ENCODE peak calls at places on chromosomes 1 and 21, in four cellular contexts. U is AG09309, M is HL-60, C is body of pancreas. H is an unnamed sample.

GRCh38 chr1:66623812-66624211 is 89.9 kb downstream of the SGIP1 start:
- DNase-seq in M (no peak), U (peak; percentile 80), C (no peak), H (peak; percentile 75)

GRCh38 chr1:225410036-225410435 is 17.8 kb downstream of the LBR start:
- DNase-seq in M (no peak), C (no peak), U (no peak), H (no peak)

GRCh38 chr1:227773558-227773957 is 38.3 kb downstream of the SNAP47 start:
- DNase-seq in U (no peak), C (no peak), M (no peak), H (no peak)

GRCh38 chr1:174659823-174660222 is 212.1 kb downstream of the GPR52 start:
- DNase-seq in U (no peak), M (no peak), C (no peak), H (no peak)

GRCh38 chr1:167517535-167518330 is 596 bp downstream of the CD247 start:
- DNase-seq in U (no peak), C (no peak), M (no peak), H (no peak)

GRCh38 chr1:211532086-211532439 is 40.1 kb upstream of the RD3 start:
- DNase-seq in M (no peak), C (no peak), U (no peak), H (no peak)

GRCh38 chr1:165508291-165508690 is 35.5 kb upstream of the LRRC52 start:
- DNase-seq in C (no peak), M (no peak), U (no peak), H (no peak)

GRCh38 chr1:167291539-167292195 is 71.0 kb downstream of the POU2F1 start:
- DNase-seq in C (no peak), M (no peak), U (no peak), H (no peak)

GRCh38 chr1:13814131-13814530 is 114.1 kb downstream of the PRDM2 start:
- DNase-seq in C (peak; percentile 16), U (no peak), M (no peak), H (no peak)

GRCh38 chr1:59903136-59903754 is 23.3 kb downstream of the CYP2J2 start:
- DNase-seq in U (no peak), M (peak; percentile 2), C (peak; percentile 42), H (no peak)

GRCh38 chr1:238647877-238648276 is 738.5 kb upstream of the CHRM3 start:
- DNase-seq in M (no peak), C (no peak), U (peak; percentile 98), H (peak; percentile 66)

GRCh38 chr1:215114154-215114933 is 31.8 kb downstream of the KCNK2 start:
- DNase-seq in C (no peak), M (no peak), U (peak; percentile 71), H (peak; percentile 56)

GRCh38 chr1:54995013-54995760 is 3.5 kb upstream of the BSND start:
- DNase-seq in M (no peak), C (no peak), U (no peak), H (no peak)

GRCh38 chr1:175169305-175170018 is 23.1 kb downstream of the KIAA0040 start:
- DNase-seq in U (no peak), M (no peak), C (no peak), H (no peak)

GRCh38 chr1:109781807-109782206 is 18.1 kb upstream of the EPS8L3 start:
- DNase-seq in M (no peak), U (no peak), C (no peak), H (no peak)

GRCh38 chr1:228021526-228022030 is 14.8 kb downstream of the WNT3A start:
- DNase-seq in C (peak; percentile 16), M (no peak), U (no peak), H (no peak)

GRCh38 chr1:94541175-94542087 is at the start of gene F3:
- DNase-seq in M (peak; percentile 82), U (no peak), C (peak; percentile 96), H (no peak)

GRCh38 chr21:31352841-31353240 is 8.8 kb upstream of the TIAM1 start:
- DNase-seq in U (no peak), M (no peak), C (no peak), H (no peak)

GRCh38 chr1:3344395-3344794 is 110.1 kb upstream of the ARHGEF16 start:
- DNase-seq in M (no peak), C (no peak), U (no peak), H (no peak)

GRCh38 chr1:222654849-222655248 is 37.0 kb downstream of the MIA3 start:
- DNase-seq in U (peak; percentile 46), M (peak; percentile 92), C (no peak), H (no peak)

GRCh38 chr1:24984300-24984699 is 54.2 kb upstream of the RUNX3 start:
- DNase-seq in M (no peak), C (no peak), U (no peak), H (no peak)

DNA sequence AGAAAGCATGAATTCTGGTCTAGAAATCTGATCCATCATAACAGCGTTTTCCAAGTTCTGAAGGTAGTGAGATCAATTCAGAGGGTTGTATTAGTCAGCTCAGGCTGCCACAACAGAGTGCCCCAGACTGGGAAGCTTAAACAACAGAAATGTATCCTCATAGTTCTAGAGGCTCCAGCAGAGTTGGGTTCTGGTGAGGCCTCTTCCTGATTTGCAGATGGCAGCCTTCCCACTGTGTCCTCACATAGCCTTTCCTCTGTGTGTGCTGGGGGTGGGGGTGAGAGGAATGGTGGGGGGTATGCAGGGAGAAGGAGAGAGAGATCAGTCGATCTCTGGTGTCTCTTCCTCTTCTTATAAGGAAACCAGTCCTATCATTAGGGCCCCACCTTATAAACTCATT is 15.1 kb downstream of the ZBTB8B start:
- DNase-seq in C (no peak), M (no peak), U (no peak), H (no peak)
- H3K4me3 ChIP-seq in C (no peak overlapping the region), M (no peak overlapping the region), U (no peak overlapping the region), H (no peak overlapping the region)

DNA sequence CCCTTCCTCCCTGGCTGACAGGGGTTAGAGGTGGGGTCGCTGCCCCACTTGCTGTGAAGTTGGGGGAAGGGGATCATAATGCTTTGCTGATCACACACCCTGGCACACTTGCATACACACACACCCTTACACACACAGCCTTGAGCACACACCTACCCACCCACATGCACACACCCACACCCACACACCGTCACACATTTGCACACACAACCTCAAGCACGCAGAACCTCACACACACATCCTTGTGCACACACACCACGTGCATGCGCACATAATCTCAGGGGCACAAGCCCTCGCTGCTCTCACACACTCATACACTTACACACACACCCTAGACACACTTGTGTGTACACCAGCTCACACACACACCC is 16.4 kb upstream of the TNFRSF8 start:
- DNase-seq in U (no peak), C (no peak), M (no peak), H (no peak)
- H3K4me3 ChIP-seq in U (no peak overlapping the region), C (no peak overlapping the region), M (no peak overlapping the region), H (no peak overlapping the region)

DNA sequence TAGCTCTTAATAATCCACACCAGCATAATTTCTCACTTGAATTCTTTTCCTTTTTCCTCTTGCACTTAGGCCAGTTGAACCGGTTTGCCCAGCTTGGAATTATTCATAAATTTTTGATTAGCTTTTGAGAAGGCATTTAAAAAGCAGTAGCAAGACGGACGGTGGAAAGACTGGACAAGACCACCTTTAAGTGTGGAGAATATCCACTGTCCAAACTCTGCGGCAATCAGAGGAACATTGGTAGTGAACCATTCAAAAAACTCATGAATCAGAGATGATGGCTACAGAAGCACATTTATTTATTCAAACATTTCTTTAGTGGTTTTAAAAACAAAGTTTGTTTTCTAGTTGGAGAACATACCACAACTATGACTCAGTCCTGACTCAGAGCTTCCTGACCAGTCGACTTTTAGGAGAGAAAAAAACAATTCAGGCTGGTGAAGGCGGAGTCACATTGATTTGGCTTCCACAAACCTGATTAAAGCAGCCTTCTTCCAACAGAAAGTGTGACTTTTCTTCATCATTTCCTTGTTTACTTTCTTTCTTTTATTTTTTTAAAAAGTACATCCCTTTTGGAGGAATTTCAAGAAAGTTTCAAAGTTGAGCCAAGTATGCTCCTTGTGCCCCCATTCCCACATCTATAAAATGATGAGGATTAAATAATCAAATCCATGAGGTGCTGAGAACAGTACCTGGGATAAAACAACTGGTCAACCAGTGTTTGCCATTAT is 128.8 kb downstream of the ADSS2 start:
- DNase-seq in C (peak; percentile 62), U (peak; percentile 84), M (peak; percentile 45), H (peak; percentile 98)
- H3K4me3 ChIP-seq in C (no peak overlapping the region), U (no peak overlapping the region), M (no peak overlapping the region), H (no peak overlapping the region)

GRCh38 chr1:205303247-205303888 is 18.2 kb downstream of the NUAK2 start:
- DNase-seq in C (no peak), U (no peak), M (no peak), H (no peak)

GRCh38 chr1:205301842-205302588 is 19.5 kb downstream of the NUAK2 start:
- DNase-seq in U (no peak), M (no peak), C (no peak), H (no peak)

GRCh38 chr1:205300149-205300548 is 21.4 kb downstream of the NUAK2 start:
- DNase-seq in M (no peak), C (no peak), U (no peak), H (no peak)

GRCh38 chr1:205304046-205304694 is 17.4 kb downstream of the NUAK2 start:
- DNase-seq in U (no peak), M (no peak), C (no peak), H (no peak)

DNA sequence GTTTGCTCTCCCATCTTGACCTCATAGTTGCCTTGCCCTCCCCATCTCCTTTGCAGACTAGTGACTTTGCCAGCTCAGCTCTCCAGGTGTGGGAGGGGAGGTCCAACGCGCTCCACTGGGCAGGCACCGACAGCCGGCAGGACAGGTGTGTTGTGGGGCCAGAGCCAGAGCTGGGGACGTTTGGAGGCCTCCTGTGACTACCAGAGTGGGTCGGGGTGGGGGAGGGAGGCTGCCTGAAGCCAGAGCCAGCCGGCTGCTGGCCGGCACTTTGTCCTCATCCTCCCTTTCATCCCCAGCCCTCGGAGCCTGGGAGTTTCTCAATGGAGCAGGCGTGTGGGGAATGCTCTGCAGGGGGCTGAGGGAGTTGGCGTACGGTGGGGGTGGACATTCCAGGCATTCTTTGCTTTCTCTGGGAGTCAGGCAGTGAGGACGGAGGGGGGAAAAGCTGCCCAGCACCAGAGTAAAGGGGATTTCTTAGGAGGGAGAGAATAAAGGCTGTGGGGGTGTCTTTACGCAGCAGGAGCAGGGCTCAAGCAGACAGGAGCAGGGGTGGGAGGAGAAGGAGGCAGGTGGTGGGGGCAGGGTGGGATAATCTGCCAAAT is 20.2 kb downstream of the NUAK2 start:
- DNase-seq in C (peak; percentile 98), U (peak; percentile 92), M (no peak), H (peak; percentile 73)
- H3K4me3 ChIP-seq in C (no peak overlapping the region), U (no peak overlapping the region), M (no peak overlapping the region), H (no peak overlapping the region)

GRCh38 chr21:27590271-27590670 is 623.4 kb upstream of the ADAMTS5 start:
- DNase-seq in U (peak; percentile 84), M (peak; percentile 61), C (no peak), H (no peak)
- H3K4me3 ChIP-seq in U (no peak overlapping the region), M (no peak overlapping the region), C (no peak overlapping the region), H (no peak overlapping the region)

GRCh38 chr1:39901486-39902120 is at the start of gene MYCL:
- DNase-seq in M (peak; percentile 48), C (peak; percentile 95), U (no peak), H (no peak)

GRCh38 chr1:39898146-39898545 is 3.6 kb downstream of the MYCL start:
- DNase-seq in U (no peak), C (no peak), M (no peak), H (no peak)

GRCh38 chr1:39900662-39901485 is 843 bp downstream of the MYCL start:
- DNase-seq in C (peak; percentile 45), U (no peak), M (no peak), H (no peak)

GRCh38 chr1:39898648-39899603 is 2.8 kb downstream of the MYCL start:
- DNase-seq in C (peak; percentile 87), M (no peak), U (no peak), H (peak; percentile 49)

GRCh38 chr1:39899611-39900538 is 1.8 kb downstream of the MYCL start:
- DNase-seq in U (no peak), M (no peak), C (no peak), H (no peak)
- H3K4me3 ChIP-seq in U (no peak overlapping the region), M (no peak overlapping the region), C (no peak overlapping the region), H (no peak overlapping the region)

GRCh38 chr1:7002728-7003127 is 217.5 kb downstream of the CAMTA1 start:
- DNase-seq in C (no peak), M (no peak), U (no peak), H (no peak)
- H3K4me3 ChIP-seq in C (no peak overlapping the region), M (no peak overlapping the region), U (no peak overlapping the region), H (no peak overlapping the region)

H was measured in HFF-Myc.